ENCODE peak calls at places on chromosomes 6 and 20, in ten cellular contexts. M, R, Q, O, V, F, A, N, H and U are unnamed samples.

GRCh38 chr6:163335671-163336545 is 78.6 kb upstream of the QKI start:
- DNase-seq in Q (no peak), N (no peak), V (no peak), A (no peak), F (no peak), H (no peak), R (no peak), O (peak), M (no peak), U (no peak)

GRCh38 chr20:31684153-31685003 is 38.3 kb downstream of the BCL2L1 start:
- DNase-seq in H (no peak), A (no peak), R (no peak), M (peak), V (no peak), Q (peak), N (no peak), O (no peak), F (no peak), U (no peak)

GRCh38 chr20:43667341-43668132 is 623 bp downstream of the MYBL2 start:
- DNase-seq in Q (peak), A (peak), F (no peak), H (peak), V (peak), M (peak), N (peak), R (peak), O (no peak), U (no peak)

GRCh38 chr20:47691632-47692031 is 93.6 kb downstream of the SULF2 start:
- DNase-seq in R (peak), V (no peak), F (no peak), H (no peak), A (no peak), O (peak), M (no peak), N (no peak), Q (no peak), U (no peak)

GRCh38 chr6:56507517-56507916 is 135.2 kb downstream of the DST start:
- DNase-seq in R (no peak), Q (no peak), M (no peak), O (no peak), F (no peak), V (no peak), A (no peak), H (no peak), N (no peak), U (no peak)

GRCh38 chr6:1738682-1739081 is 129.0 kb downstream of the FOXC1 start:
- DNase-seq in H (no peak), V (no peak), Q (no peak), A (no peak), O (peak), N (no peak), M (no peak), F (no peak), R (peak), U (no peak)

GRCh38 chr6:34201455-34202098 is 35.1 kb upstream of the HMGA1 start:
- DNase-seq in H (no peak), O (no peak), M (no peak), A (no peak), Q (no peak), R (no peak), F (no peak), N (no peak), V (no peak), U (no peak)

GRCh38 chr20:19774086-19774933 is 16.3 kb downstream of the RIN2 start:
- DNase-seq in R (no peak), F (no peak), N (no peak), A (peak), V (no peak), H (no peak), M (no peak), Q (no peak), O (no peak), U (no peak)

GRCh38 chr6:10425973-10426780 is 11.3 kb upstream of the TFAP2A start:
- DNase-seq in H (peak), R (no peak), N (no peak), F (no peak), O (no peak), Q (peak), V (peak), M (no peak), A (no peak), U (no peak)

GRCh38 chr20:18284805-18285533 is 3.4 kb upstream of the ZNF133 start:
- DNase-seq in N (no peak), V (no peak), Q (no peak), O (peak), F (no peak), A (no peak), H (no peak), R (no peak), M (no peak), U (no peak)

GRCh38 chr6:34771727-34772126 is 14.4 kb downstream of the SNRPC start:
- DNase-seq in Q (no peak), F (no peak), R (no peak), H (no peak), N (no peak), O (peak), V (peak), M (no peak), A (no peak), U (no peak)

GRCh38 chr6:11585426-11586016 is 48.0 kb downstream of the TMEM170B start:
- DNase-seq in H (no peak), A (peak), F (no peak), V (peak), N (peak), R (peak), M (peak), O (peak), Q (peak), U (peak)

GRCh38 chr6:47131773-47132172 is 89.6 kb upstream of the ADGRF1 start:
- DNase-seq in V (no peak), O (no peak), A (peak), M (no peak), F (no peak), N (no peak), H (no peak), R (no peak), Q (no peak), U (no peak)

GRCh38 chr6:111662794-111663231 is 57.1 kb upstream of the TRAF3IP2 start:
- DNase-seq in N (no peak), O (peak), H (no peak), A (no peak), R (peak), F (no peak), Q (no peak), V (no peak), M (no peak), U (no peak)

GRCh38 chr6:41273699-41274098 is 12.8 kb downstream of the TREM1 start:
- DNase-seq in M (peak), H (no peak), V (no peak), O (no peak), R (no peak), F (no peak), A (no peak), Q (no peak), N (no peak), U (no peak)

GRCh38 chr6:163338671-163339405 is 75.7 kb upstream of the QKI start:
- DNase-seq in F (no peak), R (peak), A (no peak), O (peak), V (peak), Q (no peak), N (no peak), H (no peak), M (peak), U (no peak)

GRCh38 chr6:39430446-39430845 is 107.9 kb upstream of the KCNK16 start:
- DNase-seq in O (no peak), Q (no peak), A (no peak), H (no peak), V (no peak), R (no peak), M (no peak), N (no peak), F (no peak), U (no peak)

GRCh38 chr6:168506460-168506859 is 65.5 kb downstream of the SMOC2 start:
- DNase-seq in H (no peak), Q (peak), R (no peak), M (no peak), V (no peak), N (no peak), A (no peak), O (no peak), F (no peak), U (no peak)

GRCh38 chr20:47113362-47114118 is 218.9 kb downstream of the EYA2 start:
- DNase-seq in N (no peak), A (no peak), V (peak), R (no peak), M (no peak), F (no peak), H (no peak), O (peak), Q (no peak), U (no peak)

GRCh38 chr6:133837801-133838349 is 51.0 kb upstream of the TCF21 start:
- DNase-seq in M (peak), F (peak), V (peak), R (peak), N (peak), A (peak), Q (peak), H (peak), O (no peak), U (no peak)

GRCh38 chr20:47205577-47206123 is 150.8 kb downstream of the ZMYND8 start:
- DNase-seq in Q (peak), R (peak), N (peak), A (peak), V (peak), F (no peak), H (no peak), O (peak), M (peak), U (peak)

GRCh38 chr6:293185-294174 is 1.2 kb downstream of the DUSP22 start:
- DNase-seq in M (no peak), R (no peak), N (no peak), V (no peak), F (peak), O (peak), Q (peak), H (no peak), A (peak), U (no peak)

GRCh38 chr6:55868910-55869479 is 6.4 kb downstream of the BMP5 start:
- DNase-seq in N (peak), H (no peak), F (no peak), V (peak), M (peak), O (no peak), R (no peak), Q (no peak), A (peak), U (peak)

GRCh38 chr6:165936096-165936495 is 231.6 kb downstream of the TBXT start:
- DNase-seq in A (no peak), N (no peak), V (no peak), F (no peak), H (no peak), R (no peak), Q (no peak), M (no peak), O (no peak), U (no peak)